ENCODE peak calls at places on chromosomes 2 and 18, in seven cellular contexts. One of them, this sample, is unnamed.

GRCh38 chr2:232571026-232571474 is 20.6 kb downstream of the EIF4E2 start:
- DNase-seq in RWPE2: no peak
- DNase-seq in hepatocyte: no peak
- DNase-seq in neural crest cell: no peak
- DNase-seq in fibroblast of the aortic adventitia: peak
- DNase-seq in astrocyte of the spinal cord: peak
- DNase-seq in natural killer cell: no peak
- DNase-seq in this sample: no peak

GRCh38 chr2:68157402-68158133 is at the start of gene PNO1:
- DNase-seq in RWPE2: peak
- DNase-seq in hepatocyte: peak
- DNase-seq in neural crest cell: peak
- DNase-seq in fibroblast of the aortic adventitia: peak
- DNase-seq in astrocyte of the spinal cord: peak
- DNase-seq in natural killer cell: peak
- DNase-seq in this sample: peak

GRCh38 chr2:173589604-173590277 is 235.1 kb downstream of the CDCA7 start:
- DNase-seq in RWPE2: peak
- DNase-seq in hepatocyte: no peak
- DNase-seq in neural crest cell: no peak
- DNase-seq in fibroblast of the aortic adventitia: no peak
- DNase-seq in astrocyte of the spinal cord: no peak
- DNase-seq in natural killer cell: no peak
- DNase-seq in this sample: no peak

GRCh38 chr18:21900594-21901352 is 160.2 kb downstream of the MIB1 start:
- DNase-seq in RWPE2: no peak
- DNase-seq in hepatocyte: peak
- DNase-seq in neural crest cell: no peak
- DNase-seq in fibroblast of the aortic adventitia: no peak
- DNase-seq in astrocyte of the spinal cord: no peak
- DNase-seq in natural killer cell: no peak
- DNase-seq in this sample: no peak

GRCh38 chr2:239086325-239087020 is 238.6 kb downstream of the TWIST2 start:
- DNase-seq in RWPE2: no peak
- DNase-seq in hepatocyte: no peak
- DNase-seq in neural crest cell: no peak
- DNase-seq in fibroblast of the aortic adventitia: no peak
- DNase-seq in astrocyte of the spinal cord: no peak
- DNase-seq in natural killer cell: no peak
- DNase-seq in this sample: no peak

GRCh38 chr2:119694994-119695521 is 16.1 kb downstream of the TMEM177 start:
- DNase-seq in RWPE2: no peak
- DNase-seq in hepatocyte: no peak
- DNase-seq in neural crest cell: no peak
- DNase-seq in fibroblast of the aortic adventitia: peak
- DNase-seq in astrocyte of the spinal cord: peak
- DNase-seq in natural killer cell: no peak
- DNase-seq in this sample: no peak

GRCh38 chr18:9614401-9615279 is at the start of gene PPP4R1:
- DNase-seq in RWPE2: peak
- DNase-seq in hepatocyte: peak
- DNase-seq in neural crest cell: peak
- DNase-seq in fibroblast of the aortic adventitia: peak
- DNase-seq in astrocyte of the spinal cord: peak
- DNase-seq in natural killer cell: peak
- DNase-seq in this sample: peak

GRCh38 chr18:79191418-79191817 is 122.2 kb downstream of the ATP9B start:
- DNase-seq in RWPE2: no peak
- DNase-seq in hepatocyte: no peak
- DNase-seq in neural crest cell: no peak
- DNase-seq in fibroblast of the aortic adventitia: no peak
- DNase-seq in astrocyte of the spinal cord: no peak
- DNase-seq in natural killer cell: no peak
- DNase-seq in this sample: no peak

GRCh38 chr2:221671515-221671914 is 99.4 kb upstream of the EPHA4 start:
- DNase-seq in RWPE2: no peak
- DNase-seq in hepatocyte: peak
- DNase-seq in neural crest cell: no peak
- DNase-seq in fibroblast of the aortic adventitia: peak
- DNase-seq in astrocyte of the spinal cord: peak
- DNase-seq in natural killer cell: no peak
- DNase-seq in this sample: no peak

GRCh38 chr2:212249451-212249850 is 289.2 kb downstream of the ERBB4 start:
- DNase-seq in RWPE2: no peak
- DNase-seq in hepatocyte: peak
- DNase-seq in neural crest cell: no peak
- DNase-seq in fibroblast of the aortic adventitia: peak
- DNase-seq in astrocyte of the spinal cord: peak
- DNase-seq in natural killer cell: no peak
- DNase-seq in this sample: no peak
- TF ChIP-seq CTCF in RWPE2: peak
- TF ChIP-seq CTCF in hepatocyte: peak
- TF ChIP-seq CTCF in neural crest cell: no peak
- TF ChIP-seq CTCF in fibroblast of the aortic adventitia: peak
- TF ChIP-seq CTCF in astrocyte of the spinal cord: peak
- TF ChIP-seq CTCF in natural killer cell: no peak
- TF ChIP-seq CTCF in this sample: no peak

GRCh38 chr2:177161741-177162440 is 50.7 kb upstream of the HNRNPA3 start:
- DNase-seq in RWPE2: no peak
- DNase-seq in hepatocyte: peak
- DNase-seq in neural crest cell: no peak
- DNase-seq in fibroblast of the aortic adventitia: peak
- DNase-seq in astrocyte of the spinal cord: peak
- DNase-seq in natural killer cell: no peak
- DNase-seq in this sample: no peak
- TF ChIP-seq CTCF in RWPE2: peak
- TF ChIP-seq CTCF in hepatocyte: peak
- TF ChIP-seq CTCF in neural crest cell: peak
- TF ChIP-seq CTCF in fibroblast of the aortic adventitia: peak
- TF ChIP-seq CTCF in astrocyte of the spinal cord: peak
- TF ChIP-seq CTCF in natural killer cell: peak
- TF ChIP-seq CTCF in this sample: peak

GRCh38 chr2:113192459-113193100 is 18.8 kb downstream of the PSD4 start:
- DNase-seq in RWPE2: no peak
- DNase-seq in hepatocyte: no peak
- DNase-seq in neural crest cell: no peak
- DNase-seq in fibroblast of the aortic adventitia: no peak
- DNase-seq in astrocyte of the spinal cord: no peak
- DNase-seq in natural killer cell: no peak
- DNase-seq in this sample: no peak
- TF ChIP-seq CTCF in RWPE2: peak
- TF ChIP-seq CTCF in hepatocyte: peak
- TF ChIP-seq CTCF in neural crest cell: no peak
- TF ChIP-seq CTCF in fibroblast of the aortic adventitia: no peak
- TF ChIP-seq CTCF in astrocyte of the spinal cord: no peak
- TF ChIP-seq CTCF in natural killer cell: no peak
- TF ChIP-seq CTCF in this sample: no peak

DNA sequence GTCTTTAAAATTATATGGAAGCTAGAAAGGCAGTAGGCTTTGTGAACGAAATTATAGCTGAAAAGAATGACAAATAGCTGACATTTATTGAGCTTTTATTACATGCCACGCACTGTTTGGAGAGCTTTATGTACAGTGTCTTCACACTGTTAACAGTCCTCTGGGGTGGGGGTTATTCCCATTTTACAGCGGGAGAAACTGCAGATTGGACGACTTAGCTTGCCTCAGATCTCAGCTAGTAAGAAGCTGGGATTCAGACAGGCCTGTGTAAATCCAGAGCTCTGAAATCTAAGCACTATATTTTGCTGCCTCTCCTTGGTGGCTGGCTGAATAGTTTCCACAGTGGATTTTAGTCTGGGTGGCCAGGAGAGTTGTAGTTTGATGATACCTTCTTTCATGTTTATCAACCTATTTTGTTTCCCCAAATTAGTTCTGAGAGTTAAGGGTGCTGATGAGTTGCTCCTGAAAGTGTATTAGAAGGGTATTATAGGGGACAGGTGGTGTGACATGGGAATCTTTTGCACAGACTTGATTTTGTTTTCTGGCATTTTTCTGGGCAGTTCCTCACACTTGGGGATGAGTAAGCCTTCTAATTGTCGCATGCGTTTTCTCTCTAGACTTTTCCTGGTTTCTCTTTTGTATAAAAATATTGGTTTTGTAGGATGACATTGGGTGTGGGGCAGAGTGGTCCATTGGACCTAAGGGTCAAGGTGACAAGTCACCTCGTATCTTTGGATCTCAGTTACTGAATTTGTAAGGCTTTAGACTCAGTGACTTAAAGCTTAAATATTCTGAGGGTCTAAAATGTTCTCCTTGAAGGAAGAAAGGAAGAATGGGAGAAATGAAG is 1.5 kb downstream of the ACSL3 start:
- DNase-seq in RWPE2: no peak
- DNase-seq in hepatocyte: peak
- DNase-seq in neural crest cell: no peak
- DNase-seq in fibroblast of the aortic adventitia: peak
- DNase-seq in astrocyte of the spinal cord: peak
- DNase-seq in natural killer cell: no peak
- DNase-seq in this sample: no peak
- TF ChIP-seq CTCF in RWPE2: no peak
- TF ChIP-seq CTCF in hepatocyte: peak
- TF ChIP-seq CTCF in neural crest cell: no peak
- TF ChIP-seq CTCF in fibroblast of the aortic adventitia: peak
- TF ChIP-seq CTCF in astrocyte of the spinal cord: peak
- TF ChIP-seq CTCF in natural killer cell: no peak
- TF ChIP-seq CTCF in this sample: no peak

GRCh38 chr2:157301323-157301722 is 24.3 kb downstream of the ERMN start:
- DNase-seq in RWPE2: no peak
- DNase-seq in hepatocyte: no peak
- DNase-seq in neural crest cell: no peak
- DNase-seq in fibroblast of the aortic adventitia: no peak
- DNase-seq in astrocyte of the spinal cord: no peak
- DNase-seq in natural killer cell: no peak
- DNase-seq in this sample: no peak

GRCh38 chr2:157303612-157304011 is 22.0 kb downstream of the ERMN start:
- DNase-seq in RWPE2: no peak
- DNase-seq in hepatocyte: no peak
- DNase-seq in neural crest cell: no peak
- DNase-seq in fibroblast of the aortic adventitia: no peak
- DNase-seq in astrocyte of the spinal cord: no peak
- DNase-seq in natural killer cell: no peak
- DNase-seq in this sample: no peak

GRCh38 chr2:157304811-157305712 is 20.6 kb downstream of the ERMN start:
- DNase-seq in RWPE2: no peak
- DNase-seq in hepatocyte: no peak
- DNase-seq in neural crest cell: no peak
- DNase-seq in fibroblast of the aortic adventitia: peak
- DNase-seq in astrocyte of the spinal cord: peak
- DNase-seq in natural killer cell: no peak
- DNase-seq in this sample: no peak

GRCh38 chr2:157305713-157306110 is 19.9 kb downstream of the ERMN start:
- DNase-seq in RWPE2: no peak
- DNase-seq in hepatocyte: no peak
- DNase-seq in neural crest cell: no peak
- DNase-seq in fibroblast of the aortic adventitia: no peak
- DNase-seq in astrocyte of the spinal cord: no peak
- DNase-seq in natural killer cell: no peak
- DNase-seq in this sample: no peak

DNA sequence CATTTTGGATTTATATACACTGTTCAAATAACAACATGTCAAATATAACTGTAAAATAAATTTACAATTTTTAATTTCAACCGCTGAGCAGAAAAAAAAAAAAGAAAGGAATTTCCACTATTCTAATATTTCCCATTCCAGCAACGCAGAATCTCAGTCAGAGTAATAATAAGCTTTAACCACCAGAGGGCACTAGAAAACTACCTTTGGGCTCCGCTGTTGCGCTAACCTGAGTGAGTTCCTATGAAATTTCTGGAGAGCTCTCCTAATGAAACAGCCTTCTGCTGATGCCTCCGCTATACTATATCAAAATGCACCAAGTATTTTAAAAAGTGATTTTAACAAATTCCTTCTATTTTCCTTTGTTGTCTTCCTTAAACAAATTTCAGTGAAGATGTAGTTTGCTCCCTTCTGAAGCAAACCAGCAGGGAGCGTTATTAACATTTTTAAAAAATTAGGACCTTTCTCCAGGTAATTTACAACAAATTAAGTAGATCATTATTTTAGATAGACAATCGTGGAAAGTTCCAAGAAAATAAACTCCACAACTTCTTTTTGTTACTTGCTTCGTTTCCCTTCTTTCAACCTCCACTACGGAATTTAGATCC is 23.0 kb downstream of the ERMN start:
- DNase-seq in RWPE2: no peak
- DNase-seq in hepatocyte: peak
- DNase-seq in neural crest cell: peak
- DNase-seq in fibroblast of the aortic adventitia: peak
- DNase-seq in astrocyte of the spinal cord: peak
- DNase-seq in natural killer cell: no peak
- DNase-seq in this sample: no peak
- TF ChIP-seq CTCF in RWPE2: peak
- TF ChIP-seq CTCF in hepatocyte: peak
- TF ChIP-seq CTCF in neural crest cell: peak
- TF ChIP-seq CTCF in fibroblast of the aortic adventitia: peak
- TF ChIP-seq CTCF in astrocyte of the spinal cord: peak
- TF ChIP-seq CTCF in natural killer cell: peak
- TF ChIP-seq CTCF in this sample: peak

This sample was measured in CD14-positive monocyte.